ENCODE peak calls at places on chromosome 12, in five cellular contexts. V is PC-3, W is astrocyte, I is ovary, Y is tibial nerve. U is an unnamed sample.

GRCh38 chr12:46659032-46659703 is 166.6 kb downstream of the SLC38A4 start:
- DNase-seq in V (no peak), W (no peak), I (no peak), Y (no peak), U (no peak)

GRCh38 chr12:76560083-76560491 is 516 bp upstream of the OSBPL8 start:
- DNase-seq in V (no peak), W (no peak), I (no peak), Y (no peak), U (no peak)

GRCh38 chr12:93316623-93316971 is 61.1 kb upstream of the NUDT4 start:
- DNase-seq in V (no peak), W (no peak), I (no peak), Y (no peak), U (no peak)

GRCh38 chr12:123761841-123762714 is at the start of gene DNAH10:
- DNase-seq in V (no peak), W (peak; percentile 6), I (peak; percentile 38), Y (no peak), U (peak; percentile 66)

GRCh38 chr12:92859650-92860386 is 69.3 kb downstream of the EEA1 start:
- DNase-seq in V (no peak), W (no peak), I (no peak), Y (no peak), U (no peak)

GRCh38 chr12:83465632-83466031 is 778.9 kb downstream of the TMTC2 start:
- DNase-seq in V (no peak), W (no peak), I (no peak), Y (no peak), U (no peak)

GRCh38 chr12:74321381-74321780 is 216.3 kb upstream of the ATXN7L3B start:
- DNase-seq in V (no peak), W (no peak), I (no peak), Y (no peak), U (no peak)

GRCh38 chr12:131852551-131853299 is 24.5 kb downstream of the MMP17 start:
- DNase-seq in V (no peak), W (no peak), I (peak; percentile 32), Y (no peak), U (no peak)

GRCh38 chr12:126734738-126735137 is 1532.2 kb upstream of the TMEM132C start:
- DNase-seq in V (no peak), W (no peak), I (no peak), Y (no peak), U (no peak)
- TF ChIP-seq CTCF in V (no peak), W (no peak), I (no peak), Y (no peak), U (no peak)

GRCh38 chr12:8034802-8035201 is 2.3 kb downstream of the FOXJ2 start:
- DNase-seq in V (peak; percentile 31), W (no peak), I (no peak), Y (no peak), U (no peak)
- H3K4me1 ChIP-seq in V (peaks cover 19% of the 10 kb centered on the region), W (peaks cover 47% of the 10 kb centered on the region), I (peaks cover 24% of the 10 kb centered on the region), Y (peaks cover 43% of the 10 kb centered on the region), U (peaks cover 36% of the 10 kb centered on the region)

DNA sequence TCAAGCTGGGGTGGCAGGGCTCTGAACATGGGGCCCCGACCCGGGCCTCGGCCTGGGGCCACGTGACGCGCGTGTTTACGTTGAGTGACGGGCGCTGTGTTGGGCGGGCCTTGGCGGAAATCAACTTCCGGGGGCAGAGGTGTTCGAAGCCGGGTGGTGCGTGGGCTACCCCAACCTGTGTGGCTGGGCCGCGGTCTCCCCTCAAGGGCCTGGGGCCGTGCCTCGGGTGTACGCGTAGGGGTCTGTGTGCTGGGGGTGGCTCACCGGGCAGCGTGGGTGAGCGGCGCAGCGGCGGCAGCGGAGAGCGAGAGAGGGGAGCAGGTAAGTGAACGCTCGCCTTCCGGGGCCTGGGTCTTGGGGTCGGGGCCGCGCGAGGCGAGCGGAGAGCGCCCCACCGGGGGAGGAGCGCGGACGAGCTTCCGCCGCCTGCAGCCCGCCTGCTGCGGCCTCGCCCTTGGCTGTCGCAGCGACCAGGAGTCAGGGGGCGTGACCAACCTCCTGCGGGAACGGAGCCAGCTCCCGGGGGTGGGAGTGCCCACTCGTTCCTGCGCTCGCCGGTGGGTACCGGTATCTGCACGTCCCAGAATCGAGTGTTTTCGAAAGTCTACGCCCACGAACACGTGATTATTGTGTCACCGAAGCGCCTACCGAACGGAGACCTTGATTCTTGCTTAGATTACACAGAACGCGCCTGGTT is at the start of gene CCDC91:
- DNase-seq in V (peak; percentile 84), W (peak; percentile 68), I (peak; percentile 91), Y (peak; percentile 85), U (peak; percentile 89)
- TF ChIP-seq CTCF in V (no peak), W (no peak), I (peak; percentile 31), Y (no peak), U (no peak)

DNA sequence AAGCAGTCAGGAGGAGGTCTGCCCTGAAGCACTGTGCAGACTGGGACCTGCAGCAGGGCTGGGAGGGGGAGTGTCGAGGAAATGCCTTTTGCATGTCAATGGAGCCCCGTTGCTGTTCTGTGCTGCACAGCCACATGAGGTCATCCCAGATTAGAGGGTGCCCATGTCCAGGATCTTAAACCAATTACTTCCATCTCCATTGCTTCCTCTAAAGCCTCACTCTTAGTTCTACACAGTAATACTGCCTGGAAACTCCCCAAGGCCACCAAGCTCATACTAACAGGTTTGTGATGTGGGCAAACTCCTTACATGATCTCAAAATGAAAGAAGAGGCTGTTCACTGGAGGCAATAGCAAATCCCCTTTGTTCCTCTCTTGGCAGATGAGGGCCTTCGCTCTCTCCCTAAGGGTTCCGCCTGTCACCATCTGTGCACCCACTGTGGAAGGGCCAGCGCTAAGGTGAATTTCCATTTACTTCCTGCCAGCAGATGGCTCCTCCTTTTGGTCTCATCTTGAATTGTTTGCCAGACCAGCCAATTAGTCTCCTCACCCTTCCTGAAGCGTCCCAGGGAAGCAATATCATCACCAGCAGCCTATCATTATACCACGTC is 35.4 kb upstream of the LTA4H start:
- DNase-seq in V (no peak), W (peak; percentile 15), I (no peak), Y (no peak), U (no peak)
- H3K4me1 ChIP-seq in V (peaks cover 8% of the 10 kb centered on the region), W (peaks cover 4% of the 10 kb centered on the region), I (no peaks in the 10 kb centered on the region), Y (no peaks in the 10 kb centered on the region), U (no peaks in the 10 kb centered on the region)

GRCh38 chr12:120962487-120963054 is 15.8 kb upstream of the HNF1A start:
- DNase-seq in V (peak; percentile 91), W (no peak), I (no peak), Y (no peak), U (no peak)
- TF ChIP-seq CTCF in V (peak; percentile 41), W (no peak), I (no peak), Y (no peak), U (no peak)

DNA sequence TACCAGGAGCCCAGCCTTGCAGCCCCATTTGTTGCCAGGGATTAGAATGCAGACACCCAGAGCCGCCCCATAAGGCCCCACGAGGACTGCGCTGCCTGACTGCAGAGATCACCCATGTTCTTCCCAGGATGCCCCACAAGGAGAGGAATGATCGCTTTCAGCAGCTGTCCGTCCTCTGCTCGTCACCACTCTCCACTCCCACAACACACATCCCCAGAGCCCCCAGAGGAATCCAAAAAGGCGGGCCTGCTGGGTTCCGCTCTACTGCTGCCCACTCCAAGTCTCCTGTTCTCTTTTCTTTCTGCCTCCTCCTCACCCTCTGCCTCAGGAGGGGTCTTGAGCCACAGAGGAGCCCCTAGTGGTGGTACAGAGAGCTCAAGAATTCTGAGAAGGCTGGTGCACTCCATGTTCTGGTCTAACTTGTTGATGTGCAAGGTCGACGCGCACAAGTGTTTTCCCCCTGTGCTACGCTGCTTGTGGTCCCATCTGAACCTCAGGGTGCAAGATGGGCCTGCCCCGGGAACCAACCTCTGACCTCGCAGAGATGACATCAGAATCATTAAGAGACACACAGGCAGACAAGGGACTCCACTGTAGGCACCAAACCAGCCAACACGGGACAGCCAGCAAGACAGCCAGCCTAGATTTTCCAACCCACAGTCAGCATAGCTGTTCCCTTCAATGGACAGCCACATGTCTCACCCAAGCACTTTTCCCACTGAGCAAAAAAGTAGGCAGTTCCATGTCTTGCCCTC is 30.0 kb downstream of the PXN start:
- DNase-seq in V (no peak), W (no peak), I (no peak), Y (no peak), U (no peak)
- H3K4me1 ChIP-seq in V (peaks cover 85% of the 10 kb centered on the region), W (peaks cover 81% of the 10 kb centered on the region), I (peaks cover 23% of the 10 kb centered on the region), Y (peaks cover 92% of the 10 kb centered on the region), U (peaks cover 59% of the 10 kb centered on the region)

GRCh38 chr12:50222275-50222783 is 55.2 kb upstream of the CERS5 start:
- DNase-seq in V (peak; percentile 57), W (peak; percentile 88), I (peak; percentile 61), Y (peak; percentile 65), U (no peak)
- TF ChIP-seq CTCF in V (peak; percentile 16), W (peak; percentile 8), I (no peak), Y (peak; percentile 8), U (no peak)